ENCODE peak calls at places on chromosomes 7 and 10, in four cellular contexts. C is K562, K is GM12878, E is HepG2. B is an unnamed sample.

GRCh38 chr7:22781230-22781711 is 41.4 kb downstream of the TOMM7 start:
- DNase-seq in C (peak), K (no peak), E (no peak), B (no peak)

GRCh38 chr7:130207033-130207432 is 627 bp upstream of the SSMEM1 start:
- DNase-seq in C (peak), K (no peak), E (no peak), B (no peak)

GRCh38 chr10:121057291-121057690 is 206.1 kb downstream of the WDR11 start:
- DNase-seq in C (no peak), K (no peak), E (no peak), B (no peak)

GRCh38 chr7:103079836-103080235 is 4.9 kb downstream of the ARMC10 start:
- DNase-seq in C (no peak), K (no peak), E (no peak), B (no peak)

GRCh38 chr10:101617102-101617823 is 29.1 kb downstream of the DPCD start:
- DNase-seq in C (no peak), K (peak), E (no peak), B (no peak)

GRCh38 chr10:110269641-110270318 is 34.9 kb downstream of the SMNDC1 start:
- DNase-seq in C (no peak), K (no peak), E (peak), B (no peak)

GRCh38 chr10:3485287-3485686 is 299.7 kb downstream of the KLF6 start:
- DNase-seq in C (no peak), K (peak), E (no peak), B (no peak)

GRCh38 chr7:16587785-16588184 is 57.8 kb downstream of the ANKMY2 start:
- DNase-seq in C (no peak), K (no peak), E (no peak), B (no peak)

GRCh38 chr7:50791921-50792341 is 9.2 kb upstream of the GRB10 start:
- DNase-seq in C (peak), K (no peak), E (peak), B (no peak)

GRCh38 chr10:29998142-29998808 is 61.1 kb downstream of the JCAD start:
- DNase-seq in C (peak), K (peak), E (peak), B (peak)

GRCh38 chr10:29994833-29995232 is 64.6 kb downstream of the JCAD start:
- DNase-seq in C (no peak), K (no peak), E (no peak), B (no peak)

GRCh38 chr10:29991382-29991781 is 68.0 kb downstream of the JCAD start:
- DNase-seq in C (no peak), K (no peak), E (no peak), B (no peak)

GRCh38 chr10:29996842-29997123 is 62.6 kb downstream of the JCAD start:
- DNase-seq in C (no peak), K (no peak), E (no peak), B (no peak)

DNA sequence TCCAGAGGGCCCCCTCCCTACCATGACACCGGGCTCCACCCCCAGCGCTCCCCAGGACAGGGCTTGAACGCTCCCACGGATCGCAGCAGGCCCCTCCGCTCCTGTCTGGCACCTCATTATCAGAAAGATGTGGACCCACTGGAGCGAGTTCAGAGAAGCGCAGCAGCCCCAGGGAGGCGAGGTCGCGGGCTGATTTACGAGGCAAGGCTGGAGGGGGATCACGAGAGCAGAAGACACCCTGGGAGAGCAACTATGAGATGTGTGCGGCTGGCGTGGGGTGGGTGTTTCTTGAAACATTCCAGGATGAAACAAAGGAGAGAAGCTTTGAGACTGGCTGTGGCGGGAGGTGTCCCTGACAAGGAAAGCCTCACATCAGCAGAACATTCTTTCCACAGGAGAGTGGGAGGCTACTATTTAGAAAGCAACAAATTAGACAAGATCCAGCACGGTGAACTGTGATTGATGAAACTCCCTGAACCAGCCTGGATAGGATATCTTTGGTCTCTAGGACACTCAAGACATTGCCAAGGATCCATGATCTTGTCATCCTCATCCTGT is 66.0 kb downstream of the JCAD start:
- DNase-seq in C (no peak), K (no peak), E (no peak), B (no peak)
- TF ChIP-seq FOXK2 in C (no peak), K (no peak), E (no peak), B (no peak)

DNA sequence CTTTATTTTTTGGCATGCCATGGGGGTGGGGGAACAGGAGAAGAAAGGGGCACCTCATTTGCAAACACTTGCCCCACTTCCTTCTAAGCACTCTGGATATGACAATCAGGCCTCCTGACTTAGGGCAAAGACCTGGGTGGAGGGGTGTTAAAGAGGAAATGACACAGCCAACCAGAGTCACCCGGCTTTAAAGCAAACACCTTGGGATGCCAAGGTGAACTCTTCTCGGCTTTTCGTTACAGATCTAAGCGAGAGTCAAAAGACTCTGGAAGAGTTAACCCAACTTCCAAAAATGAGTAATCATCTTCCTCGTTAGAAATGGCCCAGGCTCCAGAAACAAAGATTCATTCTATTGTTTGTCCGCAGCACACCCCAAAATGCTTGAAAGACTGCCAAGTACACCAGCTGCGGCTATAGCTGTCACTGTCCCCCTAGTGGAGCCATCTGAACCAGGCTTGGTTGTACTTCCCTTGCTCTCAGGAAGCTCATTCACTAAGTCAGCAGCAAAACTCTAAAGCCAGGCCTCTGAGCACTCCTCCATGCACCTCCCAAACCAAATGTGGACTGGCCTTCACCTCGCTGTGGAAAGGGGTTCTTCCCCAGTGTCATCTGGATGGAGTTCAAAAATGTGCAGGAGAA is 24.8 kb downstream of the FAM53B start:
- DNase-seq in C (peak), K (peak), E (no peak), B (no peak)
- TF ChIP-seq FOXK2 in C (no peak), K (no peak), E (no peak), B (no peak)

DNA sequence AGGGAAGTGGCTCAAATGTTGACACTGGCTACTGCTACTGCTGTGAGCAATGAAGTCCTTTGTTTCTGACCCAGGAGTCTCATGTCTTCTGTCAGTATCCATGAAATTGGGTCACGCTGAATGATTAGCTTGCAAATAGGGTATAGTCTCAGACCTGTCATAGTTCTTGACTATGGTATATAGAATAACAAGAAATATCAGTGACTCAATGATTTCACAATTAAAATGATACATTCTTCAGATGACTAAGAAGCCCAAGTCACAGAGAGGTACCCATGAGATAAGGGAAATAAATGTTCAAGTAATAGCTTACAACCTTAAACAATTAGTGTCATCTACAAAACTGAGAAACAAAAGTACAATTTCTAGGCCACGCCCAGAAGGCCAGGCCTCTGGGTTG is 89.3 kb downstream of the LYZL2 start:
- DNase-seq in C (no peak), K (no peak), E (no peak), B (no peak)
- TF ChIP-seq FOXK2 in C (no peak), K (no peak), E (no peak), B (no peak)

GRCh38 chr7:42237162-42237821 is at the start of gene GLI3:
- DNase-seq in C (peak), K (no peak), E (no peak), B (peak)
- TF ChIP-seq FOXK2 in C (no peak), K (no peak), E (no peak), B (no peak)

GRCh38 chr10:131810036-131810804 is 90.6 kb upstream of the PPP2R2D start:
- DNase-seq in C (no peak), K (no peak), E (no peak), B (no peak)

GRCh38 chr10:131812012-131812403 is 88.8 kb upstream of the PPP2R2D start:
- DNase-seq in C (no peak), K (no peak), E (no peak), B (no peak)

GRCh38 chr10:131812736-131813604 is 87.8 kb upstream of the PPP2R2D start:
- DNase-seq in C (no peak), K (no peak), E (no peak), B (no peak)

GRCh38 chr10:131811239-131812011 is 89.4 kb upstream of the PPP2R2D start:
- DNase-seq in C (no peak), K (no peak), E (no peak), B (no peak)

DNA sequence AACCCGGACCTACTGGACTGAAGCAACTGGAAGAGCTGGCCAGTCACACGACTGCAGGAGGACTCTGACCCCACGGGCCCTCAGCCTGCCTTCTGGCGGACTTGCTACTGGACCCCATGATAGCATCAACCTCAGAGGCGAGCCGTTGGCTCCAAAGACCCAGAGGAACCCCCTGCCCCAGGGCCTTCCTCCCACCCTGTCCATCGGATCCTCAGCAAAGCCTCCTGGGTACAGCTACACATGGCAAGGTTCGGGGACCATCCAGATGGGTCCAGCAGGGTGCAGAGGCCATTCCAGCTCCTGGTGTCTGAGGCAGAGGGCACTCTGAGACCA is 90.0 kb upstream of the PPP2R2D start:
- DNase-seq in C (no peak), K (no peak), E (no peak), B (no peak)
- TF ChIP-seq FOXK2 in C (no peak), K (no peak), E (no peak), B (no peak)

GRCh38 chr10:127142141-127142540 is 54.2 kb downstream of the INSYN2A start:
- DNase-seq in C (no peak), K (no peak), E (no peak), B (no peak)
- TF ChIP-seq FOXK2 in C (no peak), K (no peak), E (no peak), B (no peak)

GRCh38 chr10:78905015-78905939 is 163.5 kb upstream of the ZMIZ1 start:
- DNase-seq in C (no peak), K (no peak), E (no peak), B (no peak)

GRCh38 chr10:78907458-78908211 is 161.1 kb upstream of the ZMIZ1 start:
- DNase-seq in C (no peak), K (no peak), E (no peak), B (no peak)

GRCh38 chr10:78904196-78904595 is 164.6 kb upstream of the ZMIZ1 start:
- DNase-seq in C (no peak), K (no peak), E (no peak), B (no peak)

GRCh38 chr10:78906734-78907385 is 161.9 kb upstream of the ZMIZ1 start:
- DNase-seq in C (no peak), K (no peak), E (no peak), B (no peak)

GRCh38 chr10:78905940-78906308 is 162.8 kb upstream of the ZMIZ1 start:
- DNase-seq in C (no peak), K (no peak), E (no peak), B (no peak)
- TF ChIP-seq FOXK2 in C (no peak), K (no peak), E (no peak), B (no peak)

DNA sequence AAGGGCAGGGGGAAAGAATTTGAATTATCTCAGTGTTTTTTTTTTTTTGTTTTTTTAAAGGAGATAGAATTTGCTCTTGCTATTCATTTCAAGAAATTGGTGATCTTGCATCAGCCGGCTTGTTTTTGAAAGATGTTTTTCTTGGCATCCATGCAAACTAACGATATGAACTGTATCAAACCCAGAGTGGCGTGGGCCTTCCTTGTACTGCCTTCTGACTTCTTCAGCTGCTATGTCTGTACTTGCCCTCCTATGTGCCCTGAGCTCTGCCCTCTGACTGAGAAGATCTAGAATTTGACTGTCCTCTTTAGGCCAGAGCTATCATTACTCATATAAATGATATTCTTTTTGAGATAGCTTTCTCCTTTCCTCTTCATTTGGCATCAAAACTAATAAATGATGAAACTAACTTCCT is 183.1 kb downstream of the EXOC4 start:
- DNase-seq in C (no peak), K (no peak), E (no peak), B (no peak)
- TF ChIP-seq FOXK2 in C (no peak), K (no peak), E (no peak), B (no peak)